ENCODE peak calls at places on chromosomes 13 and 19, in five cellular contexts. One of them, this sample, is unnamed.

GRCh38 chr13:101747039-101747438 is 294.6 kb downstream of the ITGBL1 start:
- DNase-seq in fibroblast of lung: no peak
- DNase-seq in GM23338: no peak
- DNase-seq in HCT116: no peak
- DNase-seq in endothelial cell of umbilical vein: no peak
- DNase-seq in this sample: no peak

GRCh38 chr19:32358311-32358710 is 12.9 kb downstream of the ZNF507 start:
- DNase-seq in fibroblast of lung: no peak
- DNase-seq in GM23338: no peak
- DNase-seq in HCT116: no peak
- DNase-seq in endothelial cell of umbilical vein: no peak
- DNase-seq in this sample: no peak

GRCh38 chr13:44155422-44156293 is 218.0 kb upstream of the SERP2 start:
- DNase-seq in fibroblast of lung: peak; percentile 47
- DNase-seq in GM23338: peak; percentile 38
- DNase-seq in HCT116: no peak
- DNase-seq in endothelial cell of umbilical vein: peak; percentile 9
- DNase-seq in this sample: no peak

GRCh38 chr19:23409392-23410048 is 14.2 kb upstream of the ZNF91 start:
- DNase-seq in fibroblast of lung: no peak
- DNase-seq in GM23338: no peak
- DNase-seq in HCT116: no peak
- DNase-seq in endothelial cell of umbilical vein: no peak
- DNase-seq in this sample: no peak

GRCh38 chr19:7917292-7918061 is 2.7 kb upstream of the SNAPC2 start:
- DNase-seq in fibroblast of lung: peak; percentile 48
- DNase-seq in GM23338: peak; percentile 83
- DNase-seq in HCT116: no peak
- DNase-seq in endothelial cell of umbilical vein: peak; percentile 56
- DNase-seq in this sample: peak; percentile 19

GRCh38 chr13:111573362-111573761 is 252.9 kb downstream of the TEX29 start:
- DNase-seq in fibroblast of lung: no peak
- DNase-seq in GM23338: no peak
- DNase-seq in HCT116: no peak
- DNase-seq in endothelial cell of umbilical vein: no peak
- DNase-seq in this sample: no peak

GRCh38 chr19:46598372-46598917 is 2.7 kb upstream of the CALM3 start:
- DNase-seq in fibroblast of lung: no peak
- DNase-seq in GM23338: no peak
- DNase-seq in HCT116: no peak
- DNase-seq in endothelial cell of umbilical vein: no peak
- DNase-seq in this sample: no peak

GRCh38 chr19:532578-533484 is 1.3 kb downstream of the CDC34 start:
- DNase-seq in fibroblast of lung: peak; percentile 58
- DNase-seq in GM23338: peak; percentile 90
- DNase-seq in HCT116: peak; percentile 51
- DNase-seq in endothelial cell of umbilical vein: peak; percentile 85
- DNase-seq in this sample: peak; percentile 39

GRCh38 chr19:6239401-6239844 is 40.4 kb downstream of the MLLT1 start:
- DNase-seq in fibroblast of lung: peak; percentile 60
- DNase-seq in GM23338: no peak
- DNase-seq in HCT116: no peak
- DNase-seq in endothelial cell of umbilical vein: peak; percentile 77
- DNase-seq in this sample: peak; percentile 55

DNA sequence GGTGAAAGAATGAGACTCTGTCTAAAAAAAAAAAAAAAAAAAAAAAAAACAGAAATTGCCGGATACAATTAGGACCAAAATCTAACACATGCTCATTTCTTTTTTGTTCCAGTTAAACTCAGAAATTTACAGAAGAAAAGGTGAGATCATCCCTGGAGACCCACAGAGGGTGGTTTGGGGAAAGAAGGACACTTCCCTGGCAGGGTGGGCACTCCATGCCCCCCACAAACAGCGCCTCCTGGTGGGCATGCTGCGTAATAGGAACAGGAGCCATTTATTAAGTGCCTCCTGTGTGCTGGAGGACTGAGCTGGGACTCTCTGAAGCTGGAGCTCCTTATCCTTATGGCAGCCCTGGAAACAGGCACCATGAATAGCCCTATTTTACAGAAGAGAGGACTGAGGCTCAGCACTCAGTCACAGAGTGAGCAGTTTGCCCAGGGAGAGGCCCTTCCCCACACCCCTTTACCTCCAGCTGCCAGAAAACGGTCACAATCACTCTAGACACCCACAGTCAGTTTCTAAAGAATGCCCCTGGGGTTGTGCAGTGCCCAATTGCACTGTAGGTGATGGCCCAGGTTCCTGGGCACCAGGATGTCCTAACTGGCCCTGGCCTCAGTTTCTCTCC is 10.1 kb downstream of the C19orf38 start:
- DNase-seq in fibroblast of lung: no peak
- DNase-seq in GM23338: peak; percentile 79
- DNase-seq in HCT116: no peak
- DNase-seq in endothelial cell of umbilical vein: peak; percentile 38
- DNase-seq in this sample: no peak
- H2AFZ ChIP-seq in fibroblast of lung: no peak overlapping the region
- H2AFZ ChIP-seq in GM23338: no peak overlapping the region
- H2AFZ ChIP-seq in HCT116: no peak overlapping the region
- H2AFZ ChIP-seq in endothelial cell of umbilical vein: no peak overlapping the region
- H2AFZ ChIP-seq in this sample: no peak overlapping the region

GRCh38 chr13:113762538-113762937 is 3.5 kb downstream of the TMEM255B start:
- DNase-seq in fibroblast of lung: no peak
- DNase-seq in GM23338: no peak
- DNase-seq in HCT116: no peak
- DNase-seq in endothelial cell of umbilical vein: no peak
- DNase-seq in this sample: no peak

GRCh38 chr13:113761136-113761535 is 2.1 kb downstream of the TMEM255B start:
- DNase-seq in fibroblast of lung: no peak
- DNase-seq in GM23338: no peak
- DNase-seq in HCT116: no peak
- DNase-seq in endothelial cell of umbilical vein: no peak
- DNase-seq in this sample: no peak

GRCh38 chr13:113758651-113759524 is at the start of gene TMEM255B:
- DNase-seq in fibroblast of lung: peak; percentile 66
- DNase-seq in GM23338: peak; percentile 83
- DNase-seq in HCT116: peak; percentile 10
- DNase-seq in endothelial cell of umbilical vein: peak; percentile 81
- DNase-seq in this sample: peak; percentile 30

GRCh38 chr13:113762075-113762474 is 3.0 kb downstream of the TMEM255B start:
- DNase-seq in fibroblast of lung: no peak
- DNase-seq in GM23338: no peak
- DNase-seq in HCT116: no peak
- DNase-seq in endothelial cell of umbilical vein: no peak
- DNase-seq in this sample: no peak

DNA sequence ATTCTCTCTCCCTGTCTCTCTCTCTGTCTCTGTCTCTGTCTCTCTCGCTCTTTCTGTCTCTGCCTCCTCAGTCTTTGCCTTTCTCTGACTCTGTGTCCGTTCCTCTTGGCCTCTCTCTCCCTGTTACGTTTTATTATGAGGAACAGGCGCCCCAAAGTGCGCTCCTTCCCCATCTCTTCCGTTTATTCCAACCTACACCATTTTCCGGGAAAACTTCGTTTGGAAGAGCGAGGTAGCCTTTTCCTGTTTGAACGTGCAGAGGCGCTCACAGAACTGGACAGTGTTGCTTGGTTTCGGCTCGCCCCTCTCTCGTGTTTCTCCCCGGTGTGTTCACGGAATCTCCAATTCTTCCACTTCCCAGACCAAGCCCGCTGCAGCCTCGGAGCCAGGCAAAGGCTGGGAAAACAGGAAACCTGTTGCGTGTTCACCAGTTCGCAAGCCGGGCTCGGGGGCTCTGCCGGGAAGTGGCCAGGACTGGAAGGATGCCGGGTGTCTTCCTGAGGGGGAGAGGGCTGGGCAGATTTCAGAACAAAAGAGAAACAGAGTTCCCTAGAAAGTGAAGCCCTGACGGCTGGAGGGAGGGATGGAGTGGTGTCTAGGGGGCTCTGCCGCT is 605 bp downstream of the TMEM255B start:
- DNase-seq in fibroblast of lung: no peak
- DNase-seq in GM23338: peak; percentile 31
- DNase-seq in HCT116: no peak
- DNase-seq in endothelial cell of umbilical vein: peak; percentile 84
- DNase-seq in this sample: no peak
- TF ChIP-seq EZH2 in fibroblast of lung: peak; percentile 11
- TF ChIP-seq EZH2 in GM23338: peak; percentile 48
- TF ChIP-seq EZH2 in HCT116: no peak
- TF ChIP-seq EZH2 in endothelial cell of umbilical vein: no peak
- TF ChIP-seq EZH2 in this sample: peak; percentile 53

GRCh38 chr19:40553885-40554857 is 22.5 kb upstream of the SHKBP1 start:
- DNase-seq in fibroblast of lung: no peak
- DNase-seq in GM23338: peak; percentile 88
- DNase-seq in HCT116: no peak
- DNase-seq in endothelial cell of umbilical vein: no peak
- DNase-seq in this sample: no peak

GRCh38 chr19:40552848-40553247 is 23.8 kb upstream of the SHKBP1 start:
- DNase-seq in fibroblast of lung: no peak
- DNase-seq in GM23338: no peak
- DNase-seq in HCT116: no peak
- DNase-seq in endothelial cell of umbilical vein: no peak
- DNase-seq in this sample: no peak

GRCh38 chr19:40550951-40551350 is 25.7 kb upstream of the SHKBP1 start:
- DNase-seq in fibroblast of lung: no peak
- DNase-seq in GM23338: peak; percentile 39
- DNase-seq in HCT116: no peak
- DNase-seq in endothelial cell of umbilical vein: no peak
- DNase-seq in this sample: no peak

DNA sequence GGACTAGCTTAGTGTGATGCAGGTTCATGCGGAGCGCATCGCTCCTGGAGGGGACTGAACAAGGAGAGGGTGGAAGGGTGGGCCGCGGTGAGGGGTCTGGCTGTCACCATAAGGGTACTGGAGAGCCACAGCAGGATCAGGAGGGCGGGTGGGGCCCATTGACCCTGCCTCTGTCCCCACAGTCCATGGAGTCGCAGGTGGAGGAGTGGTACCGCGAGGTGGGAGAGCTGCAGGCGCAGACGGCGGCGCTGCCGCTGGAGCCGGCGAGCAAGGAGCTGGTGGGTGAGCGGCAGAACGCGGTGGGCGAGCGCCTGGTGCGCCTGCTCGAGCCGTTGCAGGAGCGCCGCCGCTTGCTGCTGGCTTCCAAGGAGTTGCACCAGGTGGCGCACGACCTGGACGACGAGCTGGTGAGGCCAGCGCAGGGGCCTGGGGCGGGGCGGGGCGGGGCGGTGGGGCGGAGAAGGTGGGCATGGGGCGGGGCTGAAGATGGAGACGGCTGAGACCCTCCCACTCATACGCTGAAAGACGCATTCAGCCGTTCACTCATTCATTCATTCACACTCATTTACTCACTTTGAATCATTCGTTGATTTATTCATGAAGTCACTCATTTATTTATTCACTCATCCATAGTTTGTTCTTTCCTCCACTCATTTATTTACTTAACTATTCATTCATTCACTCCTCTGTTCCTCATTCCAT is 27.5 kb upstream of the SHKBP1 start:
- DNase-seq in fibroblast of lung: peak; percentile 55
- DNase-seq in GM23338: peak; percentile 96
- DNase-seq in HCT116: peak; percentile 63
- DNase-seq in endothelial cell of umbilical vein: peak; percentile 42
- DNase-seq in this sample: peak; percentile 27
- H2AFZ ChIP-seq in fibroblast of lung: no peak overlapping the region
- H2AFZ ChIP-seq in GM23338: peak overlapping the region; percentile 97
- H2AFZ ChIP-seq in HCT116: peak overlapping the region; percentile 28
- H2AFZ ChIP-seq in endothelial cell of umbilical vein: no peak overlapping the region
- H2AFZ ChIP-seq in this sample: no peak overlapping the region

GRCh38 chr19:53909471-53910169 is 542 bp downstream of the CACNG7 start:
- DNase-seq in fibroblast of lung: no peak
- DNase-seq in GM23338: peak; percentile 68
- DNase-seq in HCT116: no peak
- DNase-seq in endothelial cell of umbilical vein: no peak
- DNase-seq in this sample: no peak
- TF ChIP-seq EZH2 in fibroblast of lung: peak; percentile 95
- TF ChIP-seq EZH2 in GM23338: no peak
- TF ChIP-seq EZH2 in HCT116: no peak
- TF ChIP-seq EZH2 in endothelial cell of umbilical vein: peak; percentile 78
- TF ChIP-seq EZH2 in this sample: peak; percentile 78

GRCh38 chr19:16445238-16446107 is 26.3 kb downstream of the EPS15L1 start:
- DNase-seq in fibroblast of lung: peak; percentile 61
- DNase-seq in GM23338: no peak
- DNase-seq in HCT116: no peak
- DNase-seq in endothelial cell of umbilical vein: no peak
- DNase-seq in this sample: peak; percentile 44
- H2AFZ ChIP-seq in fibroblast of lung: no peak overlapping the region
- H2AFZ ChIP-seq in GM23338: no peak overlapping the region
- H2AFZ ChIP-seq in HCT116: no peak overlapping the region
- H2AFZ ChIP-seq in endothelial cell of umbilical vein: no peak overlapping the region
- H2AFZ ChIP-seq in this sample: no peak overlapping the region

DNA sequence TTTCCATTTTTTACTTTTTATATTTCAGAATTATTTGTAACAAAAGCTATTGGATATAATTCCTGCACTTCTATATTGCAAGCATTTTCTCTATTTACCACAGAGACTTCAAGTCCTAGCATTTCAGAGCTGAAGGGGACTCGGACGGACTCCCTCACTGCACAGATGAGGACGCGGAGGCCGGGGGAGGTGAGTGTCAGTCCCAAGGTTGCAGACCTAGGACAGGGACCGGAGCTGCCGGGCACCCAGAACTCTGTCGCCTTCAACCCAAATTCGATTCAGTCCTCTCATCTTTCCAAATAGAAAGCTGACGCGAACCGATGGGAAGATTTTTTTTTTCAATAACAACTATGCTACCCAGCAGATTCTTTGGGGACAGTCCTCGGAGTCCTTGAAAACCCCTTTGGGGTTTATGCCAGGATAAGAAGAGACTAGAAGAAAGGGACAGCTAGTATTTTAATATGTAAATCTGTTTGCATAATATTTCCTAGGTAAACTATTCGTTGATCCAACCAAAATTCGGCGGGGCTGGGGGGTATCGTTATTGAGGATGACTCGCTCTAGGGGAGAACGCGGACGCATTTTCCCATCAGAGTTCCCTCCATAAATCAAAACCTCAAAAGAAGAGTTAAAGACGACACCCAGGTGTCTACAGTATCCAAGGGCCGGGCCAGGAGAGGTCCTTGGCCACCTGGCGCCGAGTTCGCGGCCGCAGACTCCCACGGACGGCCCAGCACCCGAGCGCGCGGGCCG is 804 bp downstream of the FLT3 start:
- DNase-seq in fibroblast of lung: no peak
- DNase-seq in GM23338: peak; percentile 20
- DNase-seq in HCT116: no peak
- DNase-seq in endothelial cell of umbilical vein: no peak
- DNase-seq in this sample: no peak
- TF ChIP-seq EZH2 in fibroblast of lung: no peak
- TF ChIP-seq EZH2 in GM23338: peak; percentile 10
- TF ChIP-seq EZH2 in HCT116: no peak
- TF ChIP-seq EZH2 in endothelial cell of umbilical vein: no peak
- TF ChIP-seq EZH2 in this sample: peak; percentile 48

This sample was measured in astrocyte.